ENCODE peak calls at places on chromosomes 5 and 9, in eight cellular contexts. F, A, T, L, H, W, I and C are unnamed samples.

GRCh38 chr5:42888771-42889170 is 77.1 kb upstream of the SELENOP start:
- DNase-seq in A (no peak), L (no peak), H (no peak), T (no peak), F (no peak), W (no peak), I (no peak), C (no peak)

GRCh38 chr5:31864015-31864414 is 225.1 kb downstream of the PDZD2 start:
- DNase-seq in F (no peak), W (no peak), L (no peak), I (no peak), A (no peak), T (no peak), H (no peak), C (no peak)

GRCh38 chr5:149680810-149681221 is 49.3 kb upstream of the PPARGC1B start:
- DNase-seq in T (no peak), F (no peak), I (peak; percentile 58), W (no peak), L (peak; percentile 84), H (no peak), A (no peak), C (peak; percentile 79)

GRCh38 chr5:168786142-168786541 is 207.0 kb upstream of the PANK3 start:
- DNase-seq in A (no peak), W (no peak), F (no peak), T (no peak), H (peak; percentile 18), I (no peak), L (no peak), C (no peak)

GRCh38 chr9:127494304-127494702 is 43.0 kb downstream of the LRSAM1 start:
- DNase-seq in H (no peak), A (no peak), W (no peak), F (no peak), T (no peak), L (no peak), I (no peak), C (no peak)

GRCh38 chr5:87418506-87418905 is 5.8 kb upstream of the CCNH start:
- DNase-seq in W (no peak), F (no peak), H (no peak), L (no peak), T (no peak), A (no peak), I (no peak), C (no peak)

GRCh38 chr9:87810691-87811178 is 71.9 kb upstream of the SPATA31E1 start:
- DNase-seq in H (no peak), L (no peak), I (peak; percentile 97), T (no peak), F (no peak), A (no peak), W (no peak), C (no peak)

GRCh38 chr9:92512622-92513021 is 23.2 kb downstream of the ECM2 start:
- DNase-seq in L (no peak), I (no peak), F (no peak), T (no peak), W (no peak), H (no peak), A (no peak), C (no peak)

GRCh38 chr5:96344678-96345612 is 88.1 kb downstream of the PCSK1 start:
- DNase-seq in A (peak; percentile 92), T (peak; percentile 77), F (peak; percentile 50), I (peak; percentile 76), H (peak; percentile 60), W (peak; percentile 44), L (peak; percentile 38), C (peak; percentile 85)

GRCh38 chr9:113011911-113012381 is at the start of gene ZNF883:
- DNase-seq in T (peak; percentile 32), L (no peak), A (peak; percentile 45), F (no peak), H (peak; percentile 64), I (peak; percentile 85), W (peak; percentile 74), C (no peak)

GRCh38 chr5:172149073-172149472 is 39.0 kb downstream of the STK10 start:
- DNase-seq in F (peak; percentile 1), A (peak; percentile 65), I (no peak), H (no peak), T (no peak), L (no peak), W (no peak), C (no peak)

GRCh38 chr9:93090091-93090655 is 5.8 kb upstream of the CARD19 start:
- DNase-seq in A (no peak), W (no peak), I (no peak), L (peak; percentile 25), H (no peak), T (no peak), F (no peak), C (no peak)

GRCh38 chr5:5159282-5160108 is 19.4 kb downstream of the ADAMTS16 start:
- DNase-seq in L (no peak), T (no peak), I (no peak), F (no peak), H (no peak), W (no peak), A (no peak), C (no peak)

GRCh38 chr9:111099199-111100005 is 61.1 kb upstream of the LPAR1 start:
- DNase-seq in W (no peak), F (no peak), T (no peak), A (no peak), L (no peak), I (no peak), H (no peak), C (no peak)

GRCh38 chr9:90018688-90019087 is 413.9 kb downstream of the GADD45G start:
- DNase-seq in H (no peak), W (no peak), L (no peak), T (no peak), A (no peak), F (no peak), I (no peak), C (no peak)

GRCh38 chr5:112434650-112435049 is 15.6 kb upstream of the EPB41L4A start:
- DNase-seq in F (no peak), L (no peak), I (peak; percentile 15), T (no peak), W (no peak), H (no peak), A (no peak), C (no peak)

GRCh38 chr5:173457482-173457881 is 129.3 kb upstream of the STC2 start:
- DNase-seq in F (no peak), W (no peak), L (no peak), I (no peak), T (no peak), A (no peak), H (no peak), C (no peak)

GRCh38 chr5:7541898-7542297 is 146.0 kb downstream of the ADCY2 start:
- DNase-seq in A (no peak), H (no peak), W (no peak), T (no peak), F (no peak), L (no peak), I (no peak), C (no peak)

GRCh38 chr5:68273717-68274409 is 58.3 kb downstream of the PIK3R1 start:
- DNase-seq in A (no peak), H (no peak), T (no peak), F (no peak), L (no peak), W (no peak), I (no peak), C (peak; percentile 67)

GRCh38 chr5:675876-676698 is 17.1 kb downstream of the TPPP start:
- DNase-seq in A (no peak), H (no peak), W (peak; percentile 63), T (no peak), L (no peak), F (no peak), I (no peak), C (no peak)

GRCh38 chr5:134735243-134735642 is 3.1 kb upstream of the CAMLG start:
- DNase-seq in A (no peak), L (peak; percentile 59), W (no peak), F (no peak), I (no peak), H (no peak), T (no peak), C (no peak)

GRCh38 chr5:56177134-56177533 is 56.0 kb downstream of the ANKRD55 start:
- DNase-seq in I (no peak), F (no peak), H (no peak), T (no peak), W (no peak), L (no peak), A (peak; percentile 34), C (no peak)

GRCh38 chr5:11719888-11720481 is 184.3 kb downstream of the CTNND2 start:
- DNase-seq in T (peak; percentile 42), A (no peak), F (peak; percentile 7), I (peak; percentile 76), H (no peak), L (peak; percentile 69), W (no peak), C (peak; percentile 53)

GRCh38 chr5:119453045-119453383 is 717 bp downstream of the HSD17B4 start:
- DNase-seq in W (no peak), A (peak; percentile 27), F (no peak), H (no peak), T (peak; percentile 28), I (peak; percentile 20), L (peak; percentile 25), C (peak; percentile 17)

GRCh38 chr5:19547640-19548039 is 440.4 kb downstream of the CDH18 start:
- DNase-seq in I (peak; percentile 10), T (no peak), H (peak; percentile 25), W (no peak), F (no peak), L (no peak), A (no peak), C (no peak)

GRCh38 chr9:37255187-37255586 is 134.8 kb downstream of the ZCCHC7 start:
- DNase-seq in I (no peak), W (no peak), L (no peak), A (no peak), T (no peak), F (no peak), H (no peak), C (no peak)

GRCh38 chr5:68277427-68277826 is 61.9 kb downstream of the PIK3R1 start:
- DNase-seq in L (no peak), T (no peak), H (no peak), A (no peak), W (no peak), F (peak; percentile 86), I (no peak), C (no peak)

GRCh38 chr9:129586647-129587046 is 34.3 kb downstream of the C9orf50 start:
- DNase-seq in L (no peak), T (no peak), A (no peak), F (no peak), H (no peak), W (no peak), I (no peak), C (no peak)

GRCh38 chr9:90914868-90915483 is 113.4 kb downstream of the SYK start:
- DNase-seq in F (peak; percentile 60), W (peak; percentile 78), H (peak; percentile 87), I (peak; percentile 80), L (peak; percentile 86), A (peak; percentile 76), T (peak; percentile 69), C (peak; percentile 89)

GRCh38 chr9:7910426-7911015 is 110.9 kb upstream of the DMAC1 start:
- DNase-seq in L (no peak), F (no peak), T (no peak), W (no peak), I (peak; percentile 93), A (no peak), H (peak; percentile 6), C (no peak)